ENCODE peak calls at places on chromosomes 13 and 19, in five cellular contexts. J, L, C, B and A are unnamed samples.
A peak's percentile ranks its signal among the peaks of the same experiment; 100 is the strongest.

GRCh38 chr13:46075811-46076210 is 23.3 kb upstream of the ZC3H13 start:
- DNase-seq in J (no peak), L (no peak), C (no peak), B (no peak), A (no peak)

GRCh38 chr19:45352914-45353796 is 12.6 kb downstream of the KLC3 start:
- DNase-seq in J (no peak), L (no peak), C (no peak), B (no peak), A (peak; percentile 47)

GRCh38 chr19:43784981-43785808 is 4.4 kb upstream of the KCNN4 start:
- DNase-seq in J (peak; percentile 67), L (peak; percentile 70), C (no peak), B (peak; percentile 60), A (peak; percentile 84)

GRCh38 chr13:60591348-60591747 is 194.3 kb downstream of the TDRD3 start:
- DNase-seq in J (peak; percentile 48), L (no peak), C (no peak), B (no peak), A (no peak)

GRCh38 chr13:93859666-93860065 is 619.8 kb downstream of the DCT start:
- DNase-seq in J (peak; percentile 90), L (no peak), C (no peak), B (no peak), A (no peak)

GRCh38 chr13:44331912-44332840 is 41.4 kb upstream of the SERP2 start:
- DNase-seq in J (peak; percentile 84), L (no peak), C (no peak), B (no peak), A (peak; percentile 72)

GRCh38 chr19:33416307-33417215 is 43.1 kb downstream of the CEBPG start:
- DNase-seq in J (peak; percentile 68), L (peak; percentile 87), C (no peak), B (peak; percentile 44), A (peak; percentile 87)

GRCh38 chr13:46559272-46559805 is 6.4 kb downstream of the LRCH1 start:
- DNase-seq in J (no peak), L (no peak), C (no peak), B (no peak), A (no peak)

GRCh38 chr13:50168803-50169202 is 153.6 kb downstream of the KCNRG start:
- DNase-seq in J (no peak), L (no peak), C (no peak), B (no peak), A (no peak)

GRCh38 chr13:92767468-92767867 is 459.1 kb upstream of the GPC6 start:
- DNase-seq in J (no peak), L (no peak), C (no peak), B (no peak), A (no peak)

GRCh38 chr19:36254848-36255247 is 39.9 kb downstream of the ZNF146 start:
- DNase-seq in J (no peak), L (no peak), C (no peak), B (no peak), A (no peak)

GRCh38 chr19:39370735-39371134 is 20.2 kb downstream of the PAF1 start:
- DNase-seq in J (no peak), L (no peak), C (no peak), B (no peak), A (no peak)

DNA sequence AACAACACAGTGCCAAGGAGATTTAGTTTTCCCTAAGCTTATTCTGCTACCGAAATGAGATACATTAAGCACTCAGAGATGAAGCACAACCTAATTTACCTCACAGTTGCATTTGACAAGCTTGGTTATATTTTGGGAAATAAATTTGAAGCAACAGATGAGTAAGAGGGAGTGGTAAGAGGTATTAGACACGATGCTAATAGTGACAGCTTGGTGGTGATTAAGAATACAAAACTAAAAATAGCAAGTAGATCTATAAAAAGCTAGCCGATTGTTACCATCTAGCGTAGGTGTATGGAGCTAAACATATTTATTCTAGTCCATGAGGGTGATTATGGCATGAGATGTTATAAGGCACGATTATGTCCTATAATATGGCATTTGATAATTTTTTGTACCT is 208.5 kb downstream of the PCCA start:
- DNase-seq in J (no peak), L (no peak), C (no peak), B (no peak), A (no peak)
- TF ChIP-seq MXI1 in J (no peak), L (no peak), C (no peak), B (no peak), A (no peak)

DNA sequence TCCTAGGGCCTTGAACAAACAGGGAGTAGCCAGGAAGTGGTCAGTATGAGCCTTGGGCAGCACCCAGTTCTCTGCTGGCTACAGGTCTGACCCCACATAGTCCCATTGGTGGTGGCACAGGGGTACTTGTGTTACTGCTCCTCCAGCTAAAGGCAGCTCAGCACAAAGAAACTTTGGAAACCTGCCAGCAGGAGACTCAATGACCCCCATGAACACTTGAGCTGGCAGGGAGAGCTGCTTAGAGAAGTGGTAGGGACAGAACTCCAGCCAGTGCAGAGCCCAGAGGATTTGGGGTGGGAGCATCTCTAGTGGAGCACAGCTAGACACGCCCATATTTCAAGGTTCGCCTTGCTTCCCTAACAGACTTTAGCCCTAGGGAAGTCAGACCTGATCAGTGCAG is 10.4 kb upstream of the ZNF586 start:
- DNase-seq in J (no peak), L (no peak), C (no peak), B (no peak), A (no peak)
- H3K9me3 ChIP-seq in J (peaks cover 17% of the 10 kb centered on the region), L (peaks cover 19% of the 10 kb centered on the region), C (peaks cover 13% of the 10 kb centered on the region), B (no peaks in the 10 kb centered on the region), A (no peaks in the 10 kb centered on the region)

GRCh38 chr13:112893570-112894422 is 75.2 kb upstream of the MCF2L start:
- DNase-seq in J (peak; percentile 21), L (peak; percentile 89), C (no peak), B (peak; percentile 76), A (peak; percentile 94)
- TF ChIP-seq MXI1 in J (no peak), L (no peak), C (no peak), B (peak; percentile 89), A (no peak)

GRCh38 chr19:5948697-5949564 is 29.0 kb downstream of the RANBP3 start:
- DNase-seq in J (no peak), L (no peak), C (no peak), B (no peak), A (no peak)

GRCh38 chr19:5951338-5951861 is 26.5 kb downstream of the RANBP3 start:
- DNase-seq in J (no peak), L (no peak), C (no peak), B (no peak), A (no peak)

GRCh38 chr19:5950744-5951143 is 27.2 kb downstream of the RANBP3 start:
- DNase-seq in J (no peak), L (no peak), C (no peak), B (no peak), A (no peak)

GRCh38 chr19:5947435-5947834 is 30.5 kb downstream of the RANBP3 start:
- DNase-seq in J (peak; percentile 67), L (no peak), C (no peak), B (no peak), A (no peak)

DNA sequence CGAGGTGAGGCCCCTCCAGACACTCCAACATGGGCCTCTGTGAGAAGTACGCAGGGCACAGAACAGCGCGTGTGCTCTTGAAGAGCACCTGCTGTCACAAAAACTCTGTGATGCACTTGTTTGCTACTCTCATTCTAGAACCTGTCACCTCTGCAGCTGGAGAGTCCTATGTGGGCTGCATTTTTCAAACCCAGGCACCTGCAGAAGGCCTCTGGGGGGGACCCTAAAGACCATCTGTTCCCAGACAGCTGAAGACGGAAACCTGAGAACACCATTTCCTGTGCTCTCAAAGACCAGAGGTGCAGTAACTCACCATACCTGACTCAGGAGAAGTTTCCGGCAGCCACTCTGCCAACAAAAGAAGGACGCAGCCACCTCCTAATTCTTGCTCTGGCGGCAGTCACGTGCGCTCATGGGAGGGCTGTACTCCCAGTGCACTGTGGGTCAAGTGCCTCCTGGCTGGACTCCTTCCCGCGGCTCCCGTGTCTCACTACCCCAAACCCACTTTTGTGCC is 28.1 kb downstream of the RANBP3 start:
- DNase-seq in J (no peak), L (no peak), C (no peak), B (no peak), A (no peak)
- H3K9me3 ChIP-seq in J (no peaks in the 10 kb centered on the region), L (no peaks in the 10 kb centered on the region), C (no peaks in the 10 kb centered on the region), B (no peaks in the 10 kb centered on the region), A (no peaks in the 10 kb centered on the region)

GRCh38 chr19:8558325-8558724 is 18.9 kb downstream of the MYO1F start:
- DNase-seq in J (no peak), L (no peak), C (no peak), B (no peak), A (no peak)

GRCh38 chr19:8557637-8558238 is 19.5 kb downstream of the MYO1F start:
- DNase-seq in J (no peak), L (no peak), C (no peak), B (no peak), A (no peak)

GRCh38 chr19:8550070-8550469 is 27.2 kb downstream of the MYO1F start:
- DNase-seq in J (no peak), L (no peak), C (no peak), B (no peak), A (no peak)

GRCh38 chr19:8552810-8553209 is 24.4 kb downstream of the MYO1F start:
- DNase-seq in J (peak; percentile 62), L (peak; percentile 50), C (no peak), B (peak; percentile 58), A (peak; percentile 79)
- TF ChIP-seq MXI1 in J (no peak), L (no peak), C (no peak), B (no peak), A (no peak)